ENCODE peak calls at places on chromosome 5, in seven cellular contexts. G is GM18507; U is NCI-H1417; T is activated naive CD4-positive, alpha-beta T cell treated with Interleukin-2 at 50 U/mL for 16 hours; Z is A549; Y is CD8-positive, alpha-beta memory T cell; N is SJSA1. S is an unnamed sample.

GRCh38 chr5:132258102-132259060 is 885 bp downstream of the PDLIM4 start:
- DNase-seq in G (no peak), U (no peak), T (peak), Z (no peak), Y (no peak), N (peak), S (no peak)

GRCh38 chr5:149299451-149300054 is 27.9 kb downstream of the AFAP1L1 start:
- DNase-seq in G (no peak), U (no peak), T (no peak), Z (no peak), Y (no peak), N (no peak), S (no peak)

GRCh38 chr5:154868702-154869101 is 10.3 kb downstream of the CNOT8 start:
- DNase-seq in G (no peak), U (no peak), T (no peak), Z (peak), Y (no peak), N (no peak), S (no peak)

GRCh38 chr5:78984020-78984610 is 995 bp downstream of the ARSB start:
- DNase-seq in G (no peak), U (peak), T (no peak), Z (no peak), Y (no peak), N (no peak), S (no peak)

GRCh38 chr5:179980767-179981166 is 73.1 kb upstream of the TBC1D9B start:
- DNase-seq in G (no peak), U (no peak), T (no peak), Z (no peak), Y (no peak), N (no peak), S (no peak)

GRCh38 chr5:172941067-172941516 is 18.1 kb upstream of the RPL26L1 start:
- DNase-seq in G (no peak), U (peak), T (no peak), Z (no peak), Y (no peak), N (no peak), S (no peak)

GRCh38 chr5:132110195-132110594 is 36.6 kb downstream of the CSF2 start:
- DNase-seq in G (no peak), U (no peak), T (no peak), Z (no peak), Y (no peak), N (no peak), S (no peak)

GRCh38 chr5:131265318-131265803 is 1.5 kb downstream of the CDC42SE2 start:
- DNase-seq in G (no peak), U (peak), T (no peak), Z (peak), Y (peak), N (no peak), S (no peak)

GRCh38 chr5:65967288-65968066 is 41.1 kb downstream of the ERBIN start:
- DNase-seq in G (no peak), U (no peak), T (no peak), Z (no peak), Y (no peak), N (no peak), S (no peak)

GRCh38 chr5:171647043-171647899 is 138.3 kb upstream of the SMIM23 start:
- DNase-seq in G (no peak), U (no peak), T (no peak), Z (peak), Y (no peak), N (peak), S (no peak)

GRCh38 chr5:1179383-1179715 is 22.0 kb upstream of the SLC6A19 start:
- DNase-seq in G (no peak), U (no peak), T (no peak), Z (no peak), Y (no peak), N (no peak), S (peak)

GRCh38 chr5:152560508-152561137 is 155.5 kb upstream of the NMUR2 start:
- DNase-seq in G (no peak), U (peak), T (peak), Z (peak), Y (no peak), N (peak), S (no peak)

GRCh38 chr5:65018763-65019162 is 250.0 kb downstream of the CWC27 start:
- DNase-seq in G (no peak), U (no peak), T (no peak), Z (no peak), Y (no peak), N (no peak), S (no peak)

GRCh38 chr5:1867114-1867814 is 15.5 kb downstream of the IRX4 start:
- DNase-seq in G (no peak), U (peak), T (no peak), Z (no peak), Y (no peak), N (no peak), S (no peak)

GRCh38 chr5:94908889-94909480 is 290.5 kb downstream of the SLF1 start:
- DNase-seq in G (no peak), U (peak), T (no peak), Z (peak), Y (no peak), N (peak), S (no peak)

GRCh38 chr5:175494271-175495183 is 16.2 kb downstream of the SFXN1 start:
- DNase-seq in G (no peak), U (no peak), T (no peak), Z (peak), Y (no peak), N (peak), S (no peak)

GRCh38 chr5:1514027-1514818 is 9.5 kb downstream of the LPCAT1 start:
- DNase-seq in G (no peak), U (no peak), T (no peak), Z (no peak), Y (no peak), N (no peak), S (peak)

GRCh38 chr5:93575466-93575865 is 5.6 kb downstream of the NR2F1-AS1 start:
- DNase-seq in G (no peak), U (no peak), T (no peak), Z (no peak), Y (no peak), N (no peak), S (no peak)

GRCh38 chr5:157308826-157309465 is 43.0 kb downstream of the CYFIP2 start:
- DNase-seq in G (no peak), U (peak), T (no peak), Z (no peak), Y (no peak), N (no peak), S (no peak)

GRCh38 chr5:162067651-162068411 is at the start of gene GABRG2:
- DNase-seq in G (no peak), U (peak), T (no peak), Z (no peak), Y (no peak), N (no peak), S (no peak)

S was measured in natural killer cell treated with Interleukin-12 subunit alpha and Interleukin-12 subunit beta and Interleukin-15 and Interleukin-18, amount 100 ng/mL, for 72 hours.